ENCODE peak calls at places on chromosome X, in five cellular contexts. J is effector CD4-positive, alpha-beta T cell; C is mesenteric fat pad; Y is islet precursor cell; U is activated T-helper 1 cell treated with anti-CD3 and anti-CD28 coated beads, Interleukin-2, amount 50 U/mL, for 16 hours. W is an unnamed sample.

GRCh38 chrX:8679572-8679971 is 52.4 kb downstream of the ANOS1 start:
- DNase-seq in Y (no peak), J (no peak), U (no peak), C (no peak), W (no peak)

GRCh38 chrX:9189286-9189685 is 155.4 kb upstream of the FAM9B start:
- DNase-seq in Y (no peak), J (no peak), C (no peak), U (no peak), W (no peak)

GRCh38 chrX:136035663-136036062 is 50.4 kb downstream of the SLC9A6 start:
- DNase-seq in C (no peak), J (no peak), U (no peak), Y (no peak), W (no peak)

GRCh38 chrX:46325312-46325877 is 219.8 kb downstream of the ZNF674 start:
- DNase-seq in Y (peak), J (no peak), C (no peak), U (peak), W (no peak)

GRCh38 chrX:148522006-148522405 is 21.6 kb downstream of the AFF2 start:
- DNase-seq in U (no peak), Y (no peak), C (no peak), J (no peak), W (no peak)

GRCh38 chrX:16212024-16212423 is 44.7 kb downstream of the MAGEB17 start:
- DNase-seq in J (no peak), U (no peak), C (no peak), Y (no peak), W (no peak)

GRCh38 chrX:95662200-95662599 is 1022.4 kb upstream of the DIAPH2 start:
- DNase-seq in U (no peak), J (no peak), Y (no peak), C (no peak), W (no peak)

GRCh38 chrX:107773206-107773605 is 2.4 kb downstream of the TSC22D3 start:
- DNase-seq in U (no peak), C (peak), Y (no peak), J (no peak), W (no peak)

GRCh38 chrX:29792335-29792734 is 423.0 kb upstream of the MAGEB2 start:
- DNase-seq in U (no peak), J (no peak), C (no peak), Y (no peak), W (no peak)

W was measured in vagina.